ENCODE peak calls at places on chromosomes 7 and 10, in four cellular contexts. L, M, Z and G are unnamed samples.

GRCh38 chr7:43470110-43470509 is 112.8 kb upstream of the STK17A start:
- DNase-seq in L (no peak), M (no peak), Z (no peak), G (no peak)

GRCh38 chr10:102004376-102004775 is 51.6 kb downstream of the ARMH3 start:
- DNase-seq in L (no peak), M (no peak), Z (no peak), G (no peak)

GRCh38 chr10:124916585-124917167 is 25.2 kb upstream of the ZRANB1 start:
- DNase-seq in L (peak), M (peak), Z (peak), G (peak)

GRCh38 chr10:103983367-103983911 is 16.5 kb downstream of the SLK start:
- DNase-seq in L (no peak), M (no peak), Z (no peak), G (no peak)

GRCh38 chr7:29457141-29457561 is 106.5 kb upstream of the PRR15 start:
- DNase-seq in L (no peak), M (no peak), Z (no peak), G (no peak)

GRCh38 chr10:124721295-124722052 is 22.7 kb downstream of the FAM53B start:
- DNase-seq in L (peak), M (no peak), Z (peak), G (peak)

GRCh38 chr10:61793760-61794713 is 107.5 kb upstream of the ARID5B start:
- DNase-seq in L (no peak), M (no peak), Z (no peak), G (no peak)

GRCh38 chr7:96233084-96233483 is 88.8 kb downstream of the SLC25A13 start:
- DNase-seq in L (no peak), M (no peak), Z (no peak), G (no peak)

GRCh38 chr10:49643296-49644034 is 29.6 kb downstream of the CHAT start:
- DNase-seq in L (no peak), M (no peak), Z (no peak), G (no peak)

GRCh38 chr7:19352271-19352670 is 207.1 kb upstream of the FERD3L start:
- DNase-seq in L (no peak), M (no peak), Z (no peak), G (no peak)

GRCh38 chr10:6128591-6129383 is 40.0 kb downstream of the RBM17 start:
- DNase-seq in L (no peak), M (peak), Z (no peak), G (no peak)

DNA sequence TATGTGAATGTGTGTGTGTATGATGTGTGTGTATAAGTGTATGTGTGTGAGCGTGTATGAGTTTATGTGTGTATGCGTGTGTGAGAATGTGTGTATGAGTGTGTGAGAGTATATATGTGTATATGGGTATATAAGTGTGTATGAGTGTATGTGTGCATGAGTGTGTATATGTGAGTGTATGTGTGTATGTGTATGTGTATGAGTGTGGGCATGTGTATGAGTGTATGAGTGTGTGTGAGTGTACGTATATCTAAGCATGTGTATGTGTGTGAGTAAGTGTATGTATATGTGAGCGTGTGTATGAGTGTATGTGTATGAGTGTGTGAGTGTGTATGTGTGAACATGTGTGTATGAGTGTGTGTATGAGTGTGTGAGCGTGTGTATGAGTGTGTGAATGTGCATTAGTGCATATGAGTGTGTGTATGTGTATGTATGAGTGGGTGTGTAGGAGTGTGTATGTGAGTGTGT is 12.9 kb downstream of the SLC13A4 start:
- DNase-seq in L (no peak), M (no peak), Z (no peak), G (no peak)
- H3K27ac ChIP-seq in L (no peak), M (no peak), Z (no peak), G (no peak)

GRCh38 chr7:130951976-130952313 is 217.9 kb upstream of the KLF14 start:
- DNase-seq in L (no peak), M (no peak), Z (no peak), G (no peak)

GRCh38 chr7:130952477-130952876 is 218.5 kb upstream of the KLF14 start:
- DNase-seq in L (no peak), M (no peak), Z (no peak), G (no peak)

GRCh38 chr7:130950741-130951140 is 216.7 kb upstream of the KLF14 start:
- DNase-seq in L (no peak), M (no peak), Z (no peak), G (no peak)

GRCh38 chr7:130950054-130950453 is 216.0 kb upstream of the KLF14 start:
- DNase-seq in L (no peak), M (no peak), Z (no peak), G (no peak)

DNA sequence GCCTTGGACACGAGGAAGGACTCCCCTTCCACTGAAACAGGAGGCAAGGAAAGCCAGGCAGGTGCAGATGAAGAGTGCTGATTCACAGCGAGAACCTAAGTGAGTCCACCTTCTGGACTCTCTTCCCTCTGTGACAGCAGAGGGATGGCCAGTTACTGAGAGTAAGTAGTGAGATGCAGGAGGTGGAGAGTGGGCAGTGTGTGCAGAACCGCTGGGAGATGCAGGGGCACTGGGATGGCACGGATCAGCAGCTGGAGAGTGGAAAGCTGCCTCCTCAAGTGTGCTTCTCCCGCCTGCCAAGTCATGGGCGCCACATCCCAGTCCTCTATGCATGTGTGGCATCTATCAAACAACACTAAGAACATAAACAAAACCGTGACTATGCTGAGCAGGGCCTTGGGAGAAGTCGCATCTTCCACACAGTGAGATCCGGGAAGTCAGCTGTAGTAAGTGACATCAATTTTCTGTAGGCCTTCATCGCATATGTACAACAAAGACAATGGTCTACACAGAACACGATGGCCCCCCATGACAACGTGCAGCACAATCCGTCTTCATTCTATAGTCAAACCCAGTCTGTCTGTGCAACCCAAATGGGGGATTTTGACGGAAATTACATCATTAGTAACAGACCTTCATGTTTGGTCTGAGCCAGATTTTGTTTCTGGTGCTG is 217.4 kb upstream of the KLF14 start:
- DNase-seq in L (no peak), M (no peak), Z (no peak), G (no peak)
- H3K27ac ChIP-seq in L (no peak), M (peak), Z (no peak), G (peak)

DNA sequence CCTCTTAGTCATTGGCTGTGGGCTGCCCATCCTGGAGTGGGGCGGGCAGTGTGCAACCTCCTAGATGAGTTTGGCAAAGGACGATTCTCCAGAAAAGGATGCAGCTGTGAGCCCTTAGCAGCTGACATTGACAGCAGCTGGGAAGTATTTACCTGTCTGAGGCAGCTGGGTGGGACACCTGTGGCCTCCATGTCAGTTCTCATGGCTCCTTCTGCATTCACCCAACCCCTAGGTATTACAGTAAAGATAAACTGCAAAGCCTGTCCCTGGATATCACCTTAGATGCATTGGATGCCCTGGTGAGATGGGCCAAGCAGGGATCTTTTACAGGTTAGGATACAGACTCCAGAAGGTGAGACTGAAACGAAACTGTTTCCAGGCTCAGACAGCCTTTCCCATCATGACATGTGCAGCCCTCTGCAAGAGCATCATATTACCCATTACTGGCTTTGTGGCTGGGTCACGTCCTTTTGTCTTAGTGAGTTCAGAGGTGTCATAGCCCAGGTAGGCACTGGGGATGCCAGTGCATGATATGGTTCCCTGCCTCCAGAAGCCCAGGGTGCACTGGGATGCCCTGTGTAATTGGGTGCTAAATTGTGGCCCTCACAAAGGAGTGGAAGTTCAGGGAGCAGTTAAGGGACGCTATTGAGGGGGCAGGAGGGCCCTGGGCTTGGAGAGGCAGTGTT is 28.9 kb downstream of the MINDY4 start:
- DNase-seq in L (no peak), M (no peak), Z (no peak), G (no peak)
- H3K27ac ChIP-seq in L (peak), M (no peak), Z (no peak), G (no peak)

DNA sequence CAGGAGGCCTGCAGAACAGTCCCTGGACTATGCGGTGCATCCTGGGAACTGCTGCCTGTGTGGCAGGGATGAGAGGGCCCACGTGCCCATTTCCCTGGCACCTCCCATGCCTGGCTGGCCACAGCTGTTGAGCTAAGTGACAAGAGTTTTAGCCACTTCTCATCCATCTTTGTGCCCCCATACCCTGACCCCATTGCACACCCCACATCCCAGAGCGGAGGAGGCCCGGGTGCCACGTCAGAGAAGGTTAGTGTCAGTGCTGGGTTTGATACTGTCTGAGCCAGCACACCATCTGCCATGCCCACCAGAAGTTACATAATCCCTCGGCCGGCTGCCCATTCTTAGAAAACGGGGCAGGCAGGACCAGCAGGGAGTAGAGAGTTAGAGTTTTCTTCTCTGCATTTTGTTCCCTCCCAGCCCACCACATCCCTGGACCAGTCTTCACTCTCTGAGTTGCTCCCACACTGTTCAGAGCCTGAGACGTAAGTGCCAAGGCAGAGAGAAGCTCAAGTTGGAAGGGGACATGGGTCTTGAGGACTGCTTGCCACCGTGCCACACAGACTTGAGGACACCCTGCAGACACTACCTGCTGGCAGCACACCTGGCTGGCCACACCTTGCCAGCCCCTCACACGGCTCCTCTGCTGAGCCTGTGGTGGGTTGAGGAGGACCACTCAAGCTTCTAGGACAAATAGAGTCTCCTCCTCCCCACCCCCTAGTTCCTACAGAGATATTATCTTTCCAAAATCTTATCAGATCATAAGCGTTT is 13.1 kb downstream of the UNC5B start:
- DNase-seq in L (peak), M (peak), Z (no peak), G (no peak)
- H3K27ac ChIP-seq in L (no peak), M (no peak), Z (no peak), G (no peak)

DNA sequence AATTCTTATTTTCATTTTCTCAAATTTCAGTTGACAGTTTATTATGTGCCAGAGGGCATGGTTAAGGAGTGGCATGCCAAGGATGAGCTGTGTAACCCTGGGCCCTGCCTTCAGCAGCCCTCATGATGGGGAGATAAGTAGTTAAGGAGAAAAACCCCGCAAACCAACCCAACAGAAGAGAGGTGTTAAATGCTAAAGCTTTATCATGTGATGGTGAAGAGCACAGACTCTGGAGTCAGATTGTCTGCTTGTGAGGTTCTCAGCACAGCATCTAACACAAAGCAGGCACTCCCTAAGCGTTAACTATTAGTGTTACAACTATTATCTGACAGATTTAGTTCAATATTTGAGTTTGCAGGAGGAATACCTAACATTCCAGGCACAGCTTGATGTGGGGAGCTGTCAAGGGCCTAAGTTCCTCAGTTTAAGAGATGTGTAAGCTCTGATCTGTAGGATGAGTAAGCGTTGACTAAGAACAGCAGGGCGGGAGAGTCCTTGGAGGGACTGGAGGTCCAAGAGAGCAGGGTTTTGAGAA is 29.6 kb downstream of the STAM start:
- DNase-seq in L (no peak), M (no peak), Z (no peak), G (no peak)
- H3K27ac ChIP-seq in L (no peak), M (no peak), Z (no peak), G (no peak)

GRCh38 chr7:50449501-50449880 is 659 bp downstream of the FIGNL1 start:
- DNase-seq in L (no peak), M (no peak), Z (no peak), G (no peak)
- H3K27ac ChIP-seq in L (no peak), M (peak), Z (peak), G (no peak)